ENCODE peak calls at places on chromosomes 6 and 20, in four cellular contexts. R, C, J and P are unnamed samples.

GRCh38 chr6:81683928-81684327 is 68.6 kb downstream of the TENT5A start:
- DNase-seq in R (no peak), C (no peak), J (no peak), P (no peak)

GRCh38 chr20:59726196-59726595 is 121.9 kb downstream of the PHACTR3 start:
- DNase-seq in R (no peak), C (no peak), J (no peak), P (no peak)

GRCh38 chr6:150355932-150356331 is 12.9 kb upstream of the IYD start:
- DNase-seq in R (no peak), C (no peak), J (no peak), P (no peak)

GRCh38 chr6:125789167-125789566 is 1.6 kb upstream of the NCOA7 start:
- DNase-seq in R (no peak), C (no peak), J (no peak), P (no peak)

GRCh38 chr6:14270925-14271791 is 153.6 kb downstream of the CD83 start:
- DNase-seq in R (peak), C (peak), J (no peak), P (peak)

GRCh38 chr6:155493694-155494143 is 38.1 kb upstream of the NOX3 start:
- DNase-seq in R (no peak), C (no peak), J (peak), P (peak)

GRCh38 chr6:5295612-5296011 is 34.3 kb downstream of the FARS2 start:
- DNase-seq in R (no peak), C (no peak), J (no peak), P (no peak)

GRCh38 chr6:21587182-21587924 is 6.2 kb upstream of the SOX4 start:
- DNase-seq in R (peak), C (no peak), J (peak), P (peak)

GRCh38 chr6:80143312-80143960 is 37.0 kb downstream of the BCKDHB start:
- DNase-seq in R (no peak), C (no peak), J (no peak), P (peak)

GRCh38 chr6:11093065-11093590 is 506 bp upstream of the SMIM13 start:
- DNase-seq in R (no peak), C (no peak), J (no peak), P (peak)

GRCh38 chr20:32560989-32561830 is 23.9 kb downstream of the NOL4L start:
- DNase-seq in R (no peak), C (peak), J (no peak), P (no peak)

GRCh38 chr6:55794136-55794812 is 81.1 kb downstream of the BMP5 start:
- DNase-seq in R (no peak), C (no peak), J (no peak), P (no peak)

GRCh38 chr6:63677282-63677681 is 41.7 kb downstream of the PHF3 start:
- DNase-seq in R (no peak), C (no peak), J (peak), P (no peak)

GRCh38 chr6:167672738-167673137 is 154.0 kb upstream of the AFDN start:
- DNase-seq in R (no peak), C (no peak), J (no peak), P (no peak)

GRCh38 chr6:131733376-131734016 is 22.7 kb upstream of the CTAGE9 start:
- DNase-seq in R (no peak), C (no peak), J (no peak), P (no peak)

GRCh38 chr20:277496-277781 is 13.1 kb downstream of the C20orf96 start:
- DNase-seq in R (no peak), C (no peak), J (no peak), P (no peak)

GRCh38 chr20:14838663-14839650 is 501.5 kb upstream of the FLRT3 start:
- DNase-seq in R (no peak), C (no peak), J (no peak), P (no peak)

GRCh38 chr6:33160728-33161323 is 31.4 kb downstream of the COL11A2 start:
- DNase-seq in R (peak), C (no peak), J (no peak), P (no peak)

GRCh38 chr6:100229512-100229911 is 235.2 kb downstream of the SIM1 start:
- DNase-seq in R (no peak), C (no peak), J (no peak), P (peak)

GRCh38 chr6:106979435-106979884 is 4.9 kb upstream of the CD24 start:
- DNase-seq in R (peak), C (peak), J (peak), P (peak)

GRCh38 chr6:82270791-82271392 is 23.3 kb upstream of the IBTK start:
- DNase-seq in R (peak), C (no peak), J (peak), P (peak)

GRCh38 chr6:44976677-44977405 is 351.3 kb upstream of the RUNX2 start:
- DNase-seq in R (no peak), C (no peak), J (no peak), P (no peak)

GRCh38 chr20:31870703-31871601 is 518 bp downstream of the TTLL9 start:
- DNase-seq in R (no peak), C (peak), J (no peak), P (no peak)

GRCh38 chr20:38303908-38304379 is at the start of gene BPI:
- DNase-seq in R (no peak), C (no peak), J (no peak), P (no peak)
- TF ChIP-seq JUN in R (no peak), C (no peak), J (no peak), P (no peak)

DNA sequence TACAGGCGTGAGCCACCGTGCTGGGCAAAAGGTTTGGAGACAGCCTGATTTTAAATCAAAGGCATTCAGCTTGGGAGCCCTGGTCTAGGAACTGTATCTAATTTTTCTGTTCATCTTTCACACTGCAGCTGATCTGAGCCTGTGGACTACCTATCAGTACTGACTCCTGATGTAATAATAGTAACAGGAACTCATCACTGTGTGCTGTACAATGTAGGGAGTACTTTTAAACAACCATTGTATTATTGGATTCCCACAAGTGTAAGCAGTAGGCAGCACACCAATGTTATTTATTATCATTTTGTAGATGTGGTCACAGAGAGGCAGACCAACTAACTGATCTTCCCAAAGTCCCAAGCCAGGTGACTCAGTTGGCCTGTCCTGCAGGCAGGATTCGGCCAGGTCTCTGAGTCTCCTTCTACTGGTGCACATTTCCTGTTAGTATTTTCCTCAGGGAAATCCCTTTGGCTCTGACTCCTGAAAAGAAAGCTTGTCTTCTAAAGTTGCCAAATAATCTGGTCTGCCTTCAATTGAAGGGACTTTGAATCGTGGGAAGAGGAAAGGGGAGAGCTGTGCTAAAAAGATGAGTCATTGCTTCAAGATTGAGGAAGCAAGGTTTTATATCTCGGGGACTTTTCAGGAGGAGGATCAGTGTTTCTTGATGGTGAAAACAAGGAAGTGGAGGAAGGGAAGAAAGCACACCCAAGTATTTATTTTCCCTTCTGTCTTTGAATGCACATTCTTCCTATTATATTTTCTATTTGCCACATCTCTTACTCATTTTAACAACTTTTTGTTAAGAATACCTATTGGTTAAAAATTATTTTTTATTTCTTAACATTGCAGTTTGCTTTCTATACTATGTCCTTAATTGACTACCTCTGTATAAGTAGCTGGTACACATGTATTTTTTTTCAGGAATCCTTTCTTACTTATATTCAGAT is 14.6 kb upstream of the IFNGR1 start:
- DNase-seq in R (no peak), C (no peak), J (peak), P (peak)
- TF ChIP-seq KDM1A in R (no peak), C (no peak), J (no peak), P (no peak)

DNA sequence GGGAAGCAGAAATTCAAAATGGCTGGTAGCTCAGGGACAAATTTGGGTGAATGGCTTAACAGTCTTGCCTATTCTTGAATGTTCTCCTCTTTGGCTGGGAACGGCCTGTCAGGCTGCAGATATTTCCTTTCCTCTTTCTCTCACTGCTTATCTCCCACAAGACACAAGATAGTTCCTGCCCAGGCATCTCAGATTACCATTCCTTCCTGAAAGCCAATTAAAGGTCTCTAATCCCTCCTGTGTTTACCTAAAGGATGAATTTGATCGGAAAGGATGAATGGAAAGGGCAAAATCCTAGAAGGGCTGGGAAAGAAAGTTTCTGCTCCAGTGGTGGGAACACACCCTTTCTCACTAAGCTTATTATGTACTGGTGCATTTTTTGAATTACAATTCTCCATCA is 95.9 kb upstream of the JAG1 start:
- DNase-seq in R (no peak), C (no peak), J (no peak), P (no peak)
- TF ChIP-seq JUN in R (no peak), C (no peak), J (no peak), P (no peak)

GRCh38 chr6:118280210-118280609 is 267.9 kb upstream of the PLN start:
- DNase-seq in R (no peak), C (no peak), J (no peak), P (no peak)
- TF ChIP-seq KDM1A in R (no peak), C (no peak), J (no peak), P (no peak)

GRCh38 chr20:40743172-40743775 is 54.2 kb upstream of the MAFB start:
- DNase-seq in R (no peak), C (peak), J (no peak), P (no peak)

GRCh38 chr20:40738976-40739375 is 49.9 kb upstream of the MAFB start:
- DNase-seq in R (no peak), C (peak), J (no peak), P (no peak)

GRCh38 chr20:40739841-40740240 is 50.8 kb upstream of the MAFB start:
- DNase-seq in R (no peak), C (peak), J (no peak), P (no peak)

GRCh38 chr20:40744072-40744471 is 55.0 kb upstream of the MAFB start:
- DNase-seq in R (no peak), C (peak), J (no peak), P (no peak)

DNA sequence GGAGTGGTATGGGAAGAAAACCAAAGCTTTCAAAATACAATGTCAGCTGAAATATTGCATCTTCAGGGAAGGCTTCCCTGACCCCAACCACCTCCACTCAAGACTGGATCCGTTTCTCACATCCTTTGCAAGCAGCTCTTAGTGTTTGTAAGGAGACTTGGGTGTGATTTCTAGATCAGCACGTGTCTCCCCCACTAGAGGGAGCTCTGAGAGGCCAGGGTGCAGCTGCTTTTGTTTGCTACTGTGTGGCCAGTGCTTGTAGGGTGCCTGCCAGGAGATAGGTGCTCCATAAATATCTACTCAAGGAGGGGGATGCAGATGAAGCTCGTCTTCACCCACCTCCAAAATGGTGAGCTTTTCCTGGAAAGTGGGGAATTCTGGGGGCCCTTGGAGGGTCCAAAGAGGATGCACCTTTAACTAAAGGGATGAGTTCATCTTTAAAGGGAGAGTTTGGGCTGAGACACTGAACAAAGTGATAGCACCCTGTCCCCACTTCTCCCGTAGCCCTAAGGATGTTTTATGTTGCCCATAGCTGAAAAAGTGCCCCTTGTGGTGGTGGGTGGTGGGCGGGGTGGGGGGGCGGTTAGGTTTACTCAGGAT is 52.6 kb upstream of the MAFB start:
- DNase-seq in R (peak), C (peak), J (peak), P (peak)
- TF ChIP-seq JUN in R (no peak), C (no peak), J (no peak), P (no peak)

GRCh38 chr6:3517350-3517749 is 60.5 kb upstream of the SLC22A23 start:
- DNase-seq in R (no peak), C (no peak), J (no peak), P (no peak)
- TF ChIP-seq KDM1A in R (no peak), C (no peak), J (no peak), P (no peak)